ENCODE peak calls at places on chromosomes 1 and 21, in seven cellular contexts. E, R, K, J, M, P and A are unnamed samples.

GRCh38 chr1:175675017-175675416 is 68.4 kb downstream of the TNR start:
- DNase-seq in J (no peak), R (no peak), E (no peak), P (no peak), K (no peak), M (no peak), A (no peak)

GRCh38 chr1:169933999-169934725 is 40.5 kb upstream of the SCYL3 start:
- DNase-seq in J (no peak), E (peak; percentile 38), M (no peak), P (no peak), R (no peak), K (no peak), A (no peak)

GRCh38 chr1:75908717-75909152 is 23.5 kb downstream of the ASB17 start:
- DNase-seq in E (peak; percentile 65), P (no peak), R (peak; percentile 7), M (peak; percentile 1), K (peak; percentile 9), J (no peak), A (peak; percentile 7)

GRCh38 chr21:39451332-39452206 is at the start of gene SH3BGR:
- DNase-seq in K (peak; percentile 45), J (no peak), M (peak; percentile 79), P (no peak), R (no peak), E (peak; percentile 51), A (no peak)

GRCh38 chr21:15520811-15521643 is 208.8 kb upstream of the USP25 start:
- DNase-seq in P (no peak), R (no peak), J (no peak), E (no peak), K (peak; percentile 24), M (no peak), A (no peak)

GRCh38 chr21:21624674-21625073 is 626.5 kb downstream of the NCAM2 start:
- DNase-seq in P (no peak), M (no peak), K (peak; percentile 19), J (no peak), R (no peak), E (peak; percentile 75), A (no peak)

GRCh38 chr1:21779613-21780521 is 3.1 kb downstream of the USP48 start:
- DNase-seq in E (peak; percentile 39), P (no peak), R (no peak), M (no peak), K (no peak), J (no peak), A (peak; percentile 98)

GRCh38 chr1:119594386-119594785 is 53.7 kb downstream of the ZNF697 start:
- DNase-seq in E (peak; percentile 59), K (peak; percentile 13), P (no peak), M (no peak), R (no peak), J (no peak), A (no peak)

GRCh38 chr1:12098786-12099185 is 35.7 kb downstream of the TNFRSF8 start:
- DNase-seq in P (no peak), R (no peak), E (no peak), J (no peak), M (no peak), K (no peak), A (no peak)

GRCh38 chr1:172588296-172589291 is 55.6 kb downstream of the SUCO start:
- DNase-seq in P (no peak), J (no peak), E (peak; percentile 89), M (no peak), R (peak; percentile 46), K (peak; percentile 73), A (no peak)

GRCh38 chr1:160046494-160047115 is 14.8 kb upstream of the PIGM start:
- DNase-seq in M (peak; percentile 86), J (no peak), K (peak; percentile 85), P (peak; percentile 14), E (peak; percentile 62), R (no peak), A (no peak)

GRCh38 chr1:183515002-183515689 is 42.8 kb downstream of the SMG7 start:
- DNase-seq in P (no peak), E (peak; percentile 52), R (peak; percentile 9), M (no peak), J (no peak), K (peak; percentile 23), A (no peak)

GRCh38 chr21:45248893-45249381 is 38.8 kb downstream of the POFUT2 start:
- DNase-seq in P (no peak), E (peak; percentile 46), J (no peak), R (no peak), K (peak; percentile 45), M (no peak), A (no peak)

GRCh38 chr1:29157269-29157601 is 24.5 kb downstream of the SRSF4 start:
- DNase-seq in E (no peak), J (no peak), P (no peak), K (no peak), R (no peak), M (no peak), A (no peak)

GRCh38 chr21:45507523-45507875 is 34.7 kb downstream of the SLC19A1 start:
- DNase-seq in E (no peak), R (no peak), M (no peak), J (peak; percentile 1), P (no peak), K (no peak), A (no peak)

GRCh38 chr1:109788695-109789521 is 25.2 kb upstream of the EPS8L3 start:
- DNase-seq in R (no peak), P (no peak), E (no peak), J (no peak), M (no peak), K (peak; percentile 52), A (no peak)

GRCh38 chr1:172040466-172040865 is 199.2 kb downstream of the DNM3 start:
- DNase-seq in J (no peak), E (peak; percentile 52), P (no peak), R (no peak), M (no peak), K (peak; percentile 37), A (no peak)

GRCh38 chr1:220878223-220879081 is 791 bp upstream of the HLX start:
- DNase-seq in P (no peak), M (no peak), E (no peak), J (no peak), R (no peak), K (no peak), A (no peak)

GRCh38 chr1:234525156-234525774 is 46.3 kb upstream of the TARBP1 start:
- DNase-seq in M (no peak), K (no peak), E (no peak), R (no peak), J (no peak), P (no peak), A (no peak)

GRCh38 chr1:164709108-164709507 is 150.1 kb downstream of the PBX1 start:
- DNase-seq in J (no peak), K (no peak), P (no peak), M (no peak), E (no peak), R (no peak), A (no peak)

GRCh38 chr1:175197536-175197935 is 5.0 kb upstream of the KIAA0040 start:
- DNase-seq in E (no peak), P (no peak), K (no peak), J (no peak), M (no peak), R (no peak), A (no peak)

GRCh38 chr1:119680723-119681122 is 31.0 kb upstream of the PHGDH start:
- DNase-seq in M (no peak), R (no peak), K (no peak), J (no peak), P (no peak), E (no peak), A (no peak)

GRCh38 chr1:58811303-58811702 is 27.5 kb upstream of the JUN start:
- DNase-seq in M (no peak), E (no peak), R (no peak), K (no peak), P (no peak), J (no peak), A (no peak)

GRCh38 chr1:165580931-165581871 is 37.4 kb downstream of the LRRC52 start:
- DNase-seq in R (no peak), J (no peak), E (no peak), M (no peak), K (peak; percentile 33), P (no peak), A (no peak)

GRCh38 chr1:56240400-56240799 is 339.0 kb downstream of the PLPP3 start:
- DNase-seq in P (no peak), K (no peak), R (no peak), M (no peak), E (no peak), J (no peak), A (no peak)

GRCh38 chr1:41790351-41790750 is 128.4 kb downstream of the HIVEP3 start:
- DNase-seq in K (no peak), M (no peak), J (no peak), E (no peak), R (no peak), P (no peak), A (no peak)

GRCh38 chr1:156900019-156900718 is 6.7 kb downstream of the PEAR1 start:
- DNase-seq in M (no peak), E (peak; percentile 67), J (no peak), R (no peak), P (no peak), K (no peak), A (no peak)

GRCh38 chr1:154219511-154219910 is 1.2 kb upstream of the UBAP2L start:
- DNase-seq in K (peak; percentile 22), J (no peak), E (peak; percentile 19), P (no peak), R (no peak), M (no peak), A (no peak)

GRCh38 chr1:209774592-209774991 is 9.8 kb downstream of the C1orf74 start:
- DNase-seq in K (no peak), J (no peak), E (no peak), P (no peak), R (no peak), M (no peak), A (peak; percentile 32)

GRCh38 chr1:234125283-234125682 is 220.8 kb downstream of the SLC35F3 start:
- DNase-seq in K (peak; percentile 22), R (no peak), E (no peak), P (no peak), M (no peak), J (no peak), A (no peak)